ENCODE peak calls at places on chromosomes 3 and 15, in seven cellular contexts. One of them, this sample, is unnamed.

GRCh38 chr15:40108061-40108854 is 421 bp downstream of the BMF start:
- DNase-seq in mesendoderm: peak; percentile 70
- DNase-seq in IMR-90: peak; percentile 55
- DNase-seq in mesenchymal stem cell: peak; percentile 71
- DNase-seq in H9: no peak
- DNase-seq in trophoblast cell: peak; percentile 27
- DNase-seq in H1: no peak
- DNase-seq in this sample: no peak

GRCh38 chr15:78037779-78038305 is 39.7 kb downstream of the TBC1D2B start:
- DNase-seq in mesendoderm: no peak
- DNase-seq in IMR-90: no peak
- DNase-seq in mesenchymal stem cell: no peak
- DNase-seq in H9: no peak
- DNase-seq in trophoblast cell: no peak
- DNase-seq in H1: no peak
- DNase-seq in this sample: no peak

GRCh38 chr3:106609666-106610301 is 741.0 kb upstream of the CBLB start:
- DNase-seq in mesendoderm: peak; percentile 84
- DNase-seq in IMR-90: peak; percentile 93
- DNase-seq in mesenchymal stem cell: peak; percentile 80
- DNase-seq in H9: peak; percentile 69
- DNase-seq in trophoblast cell: peak; percentile 94
- DNase-seq in H1: peak; percentile 57
- DNase-seq in this sample: peak; percentile 80

GRCh38 chr3:49417516-49418120 is 4.7 kb downstream of the AMT start:
- DNase-seq in mesendoderm: no peak
- DNase-seq in IMR-90: no peak
- DNase-seq in mesenchymal stem cell: no peak
- DNase-seq in H9: no peak
- DNase-seq in trophoblast cell: peak; percentile 86
- DNase-seq in H1: no peak
- DNase-seq in this sample: no peak

GRCh38 chr15:63909819-63910437 is 76.2 kb upstream of the HERC1 start:
- DNase-seq in mesendoderm: no peak
- DNase-seq in IMR-90: peak; percentile 53
- DNase-seq in mesenchymal stem cell: peak; percentile 23
- DNase-seq in H9: no peak
- DNase-seq in trophoblast cell: no peak
- DNase-seq in H1: no peak
- DNase-seq in this sample: no peak

GRCh38 chr3:129708328-129708861 is 101.9 kb upstream of the PLXND1 start:
- DNase-seq in mesendoderm: no peak
- DNase-seq in IMR-90: no peak
- DNase-seq in mesenchymal stem cell: no peak
- DNase-seq in H9: no peak
- DNase-seq in trophoblast cell: no peak
- DNase-seq in H1: no peak
- DNase-seq in this sample: no peak

GRCh38 chr3:182523836-182524235 is 269.5 kb upstream of the ATP11B start:
- DNase-seq in mesendoderm: no peak
- DNase-seq in IMR-90: no peak
- DNase-seq in mesenchymal stem cell: no peak
- DNase-seq in H9: no peak
- DNase-seq in trophoblast cell: peak; percentile 47
- DNase-seq in H1: no peak
- DNase-seq in this sample: no peak

GRCh38 chr3:136292500-136292899 is 42.4 kb downstream of the PCCB start:
- DNase-seq in mesendoderm: no peak
- DNase-seq in IMR-90: no peak
- DNase-seq in mesenchymal stem cell: no peak
- DNase-seq in H9: no peak
- DNase-seq in trophoblast cell: no peak
- DNase-seq in H1: no peak
- DNase-seq in this sample: no peak

GRCh38 chr3:88131695-88132094 is 18.1 kb upstream of the C3orf38 start:
- DNase-seq in mesendoderm: no peak
- DNase-seq in IMR-90: peak; percentile 35
- DNase-seq in mesenchymal stem cell: peak; percentile 36
- DNase-seq in H9: no peak
- DNase-seq in trophoblast cell: no peak
- DNase-seq in H1: no peak
- DNase-seq in this sample: no peak

GRCh38 chr3:113495035-113495434 is 19.9 kb downstream of the SPICE1 start:
- DNase-seq in mesendoderm: peak; percentile 32
- DNase-seq in IMR-90: peak; percentile 44
- DNase-seq in mesenchymal stem cell: peak; percentile 29
- DNase-seq in H9: no peak
- DNase-seq in trophoblast cell: peak; percentile 62
- DNase-seq in H1: no peak
- DNase-seq in this sample: no peak

GRCh38 chr3:61944736-61945135 is 383.4 kb downstream of the PTPRG start:
- DNase-seq in mesendoderm: peak; percentile 55
- DNase-seq in IMR-90: no peak
- DNase-seq in mesenchymal stem cell: no peak
- DNase-seq in H9: no peak
- DNase-seq in trophoblast cell: no peak
- DNase-seq in H1: no peak
- DNase-seq in this sample: no peak

GRCh38 chr3:155871746-155872158 is 1.3 kb downstream of the GMPS start:
- DNase-seq in mesendoderm: no peak
- DNase-seq in IMR-90: peak; percentile 22
- DNase-seq in mesenchymal stem cell: peak; percentile 52
- DNase-seq in H9: no peak
- DNase-seq in trophoblast cell: peak; percentile 41
- DNase-seq in H1: no peak
- DNase-seq in this sample: no peak

GRCh38 chr3:77411990-77412389 is 372.1 kb downstream of the ROBO2 start:
- DNase-seq in mesendoderm: peak; percentile 11
- DNase-seq in IMR-90: no peak
- DNase-seq in mesenchymal stem cell: no peak
- DNase-seq in H9: no peak
- DNase-seq in trophoblast cell: no peak
- DNase-seq in H1: no peak
- DNase-seq in this sample: no peak

GRCh38 chr3:47019201-47019600 is 39.7 kb downstream of the NBEAL2 start:
- DNase-seq in mesendoderm: no peak
- DNase-seq in IMR-90: peak; percentile 12
- DNase-seq in mesenchymal stem cell: no peak
- DNase-seq in H9: no peak
- DNase-seq in trophoblast cell: no peak
- DNase-seq in H1: no peak
- DNase-seq in this sample: no peak

GRCh38 chr15:55284461-55284860 is 5.2 kb downstream of the RAB27A start:
- DNase-seq in mesendoderm: no peak
- DNase-seq in IMR-90: no peak
- DNase-seq in mesenchymal stem cell: no peak
- DNase-seq in H9: no peak
- DNase-seq in trophoblast cell: no peak
- DNase-seq in H1: no peak
- DNase-seq in this sample: no peak

GRCh38 chr3:155352900-155353490 is 59.5 kb upstream of the STRIT1 start:
- DNase-seq in mesendoderm: peak; percentile 56
- DNase-seq in IMR-90: peak; percentile 21
- DNase-seq in mesenchymal stem cell: peak; percentile 44
- DNase-seq in H9: no peak
- DNase-seq in trophoblast cell: peak; percentile 78
- DNase-seq in H1: no peak
- DNase-seq in this sample: no peak

DNA sequence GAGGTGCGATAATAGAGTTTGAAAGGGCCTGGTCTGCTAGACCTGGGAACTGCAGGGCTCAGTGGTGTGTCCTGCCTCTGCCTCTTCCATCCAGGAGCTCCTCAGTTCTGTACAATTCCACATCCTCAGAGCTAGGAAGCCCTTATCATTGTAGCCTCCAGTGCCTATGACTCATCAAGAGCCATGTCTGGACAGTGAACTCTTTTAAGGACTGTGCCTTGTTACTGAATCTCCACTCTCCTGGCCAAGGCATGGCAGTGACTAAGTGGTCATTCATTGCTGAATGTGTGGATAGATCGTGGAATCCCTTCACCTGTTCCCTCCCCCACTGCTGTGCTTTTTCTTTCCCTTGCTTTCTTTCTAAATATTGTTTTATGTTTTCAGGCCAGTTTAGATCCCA is 2.9 kb downstream of the TIMP4 start:
- DNase-seq in mesendoderm: no peak
- DNase-seq in IMR-90: peak; percentile 85
- DNase-seq in mesenchymal stem cell: peak; percentile 93
- DNase-seq in H9: no peak
- DNase-seq in trophoblast cell: peak; percentile 85
- DNase-seq in H1: no peak
- DNase-seq in this sample: no peak
- H3K4me1 ChIP-seq in mesendoderm: peaks cover 4% of the 10 kb centered on the region
- H3K4me1 ChIP-seq in IMR-90: peaks cover 9% of the 10 kb centered on the region
- H3K4me1 ChIP-seq in mesenchymal stem cell: peaks cover 20% of the 10 kb centered on the region
- H3K4me1 ChIP-seq in H9: peaks cover 5% of the 10 kb centered on the region
- H3K4me1 ChIP-seq in trophoblast cell: peaks cover 27% of the 10 kb centered on the region
- H3K4me1 ChIP-seq in H1: peaks cover 14% of the 10 kb centered on the region
- H3K4me1 ChIP-seq in this sample: peaks cover 9% of the 10 kb centered on the region

DNA sequence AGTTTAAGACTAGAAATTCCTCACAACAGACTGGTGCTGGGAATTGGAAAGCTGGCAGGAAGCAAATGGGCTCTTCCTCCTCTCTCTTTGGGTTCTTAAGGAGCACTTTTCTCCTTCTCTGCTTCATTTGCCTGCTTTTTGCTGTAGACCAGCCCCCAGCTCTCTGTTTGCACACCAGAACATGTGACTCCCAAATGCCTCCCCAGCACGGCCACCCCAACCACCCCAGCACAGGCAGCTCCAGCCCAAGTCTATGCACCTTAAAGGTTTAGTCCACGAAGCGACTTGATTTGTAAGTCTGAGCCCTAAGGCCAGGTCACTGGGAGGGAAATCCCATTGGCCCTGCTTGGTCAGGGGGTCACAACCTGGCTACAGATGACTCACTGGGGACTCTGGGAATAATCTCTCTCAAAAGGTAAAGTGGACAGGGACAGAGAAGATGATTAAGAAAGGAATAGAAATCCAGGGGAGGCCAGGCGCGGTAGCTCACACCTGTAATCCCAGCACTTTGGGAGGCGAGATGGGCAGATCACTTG is 377.8 kb upstream of the PROK2 start:
- DNase-seq in mesendoderm: no peak
- DNase-seq in IMR-90: no peak
- DNase-seq in mesenchymal stem cell: no peak
- DNase-seq in H9: no peak
- DNase-seq in trophoblast cell: no peak
- DNase-seq in H1: no peak
- DNase-seq in this sample: no peak
- H2AK5ac ChIP-seq in mesendoderm: no peak overlapping the region
- H2AK5ac ChIP-seq in IMR-90: no peak overlapping the region
- H2AK5ac ChIP-seq in mesenchymal stem cell: no peak overlapping the region
- H2AK5ac ChIP-seq in H9: no peak overlapping the region
- H2AK5ac ChIP-seq in trophoblast cell: no peak overlapping the region
- H2AK5ac ChIP-seq in H1: no peak overlapping the region
- H2AK5ac ChIP-seq in this sample: no peak overlapping the region

GRCh38 chr15:92903956-92904831 is 4.1 kb downstream of the CHD2 start:
- DNase-seq in mesendoderm: peak; percentile 99
- DNase-seq in IMR-90: peak; percentile 98
- DNase-seq in mesenchymal stem cell: peak; percentile 99
- DNase-seq in H9: peak; percentile 99
- DNase-seq in trophoblast cell: peak; percentile 100
- DNase-seq in H1: peak; percentile 98
- DNase-seq in this sample: peak; percentile 99
- H3K4me1 ChIP-seq in mesendoderm: peaks cover 10% of the 10 kb centered on the region
- H3K4me1 ChIP-seq in IMR-90: peaks cover 11% of the 10 kb centered on the region
- H3K4me1 ChIP-seq in mesenchymal stem cell: peaks cover 4% of the 10 kb centered on the region
- H3K4me1 ChIP-seq in H9: peaks cover 2% of the 10 kb centered on the region
- H3K4me1 ChIP-seq in trophoblast cell: peaks cover 4% of the 10 kb centered on the region
- H3K4me1 ChIP-seq in H1: peaks cover 2% of the 10 kb centered on the region
- H3K4me1 ChIP-seq in this sample: peaks cover 20% of the 10 kb centered on the region

GRCh38 chr3:10454907-10455306 is 50.5 kb downstream of the ATP2B2 start:
- DNase-seq in mesendoderm: no peak
- DNase-seq in IMR-90: no peak
- DNase-seq in mesenchymal stem cell: no peak
- DNase-seq in H9: no peak
- DNase-seq in trophoblast cell: no peak
- DNase-seq in H1: no peak
- DNase-seq in this sample: no peak
- H2AK5ac ChIP-seq in mesendoderm: no peak overlapping the region
- H2AK5ac ChIP-seq in IMR-90: no peak overlapping the region
- H2AK5ac ChIP-seq in mesenchymal stem cell: no peak overlapping the region
- H2AK5ac ChIP-seq in H9: no peak overlapping the region
- H2AK5ac ChIP-seq in trophoblast cell: no peak overlapping the region
- H2AK5ac ChIP-seq in H1: no peak overlapping the region
- H2AK5ac ChIP-seq in this sample: no peak overlapping the region

DNA sequence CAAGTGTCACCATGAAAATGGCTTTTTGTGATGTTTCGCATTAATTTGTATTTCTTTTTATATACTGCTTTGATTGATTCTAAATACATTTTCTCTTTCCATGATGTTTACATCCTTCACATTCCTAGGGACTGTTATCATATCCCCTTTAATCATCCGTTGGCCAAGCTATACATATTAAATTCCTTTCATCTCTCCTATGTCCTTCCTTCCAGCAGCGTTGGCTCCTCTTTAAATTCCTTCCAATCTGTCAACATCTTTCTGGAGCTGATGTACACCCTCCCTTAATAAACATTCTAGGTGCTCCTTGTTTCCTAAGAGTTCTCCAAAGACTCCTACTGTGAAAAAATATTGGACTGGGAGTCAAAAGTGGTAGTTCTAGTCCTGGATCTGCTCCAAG is 87.8 kb downstream of the IGF2BP2 start:
- DNase-seq in mesendoderm: no peak
- DNase-seq in IMR-90: peak; percentile 85
- DNase-seq in mesenchymal stem cell: peak; percentile 45
- DNase-seq in H9: no peak
- DNase-seq in trophoblast cell: no peak
- DNase-seq in H1: no peak
- DNase-seq in this sample: no peak
- H3K4me1 ChIP-seq in mesendoderm: no peaks in the 10 kb centered on the region
- H3K4me1 ChIP-seq in IMR-90: peaks cover 35% of the 10 kb centered on the region
- H3K4me1 ChIP-seq in mesenchymal stem cell: peaks cover 11% of the 10 kb centered on the region
- H3K4me1 ChIP-seq in H9: peaks cover 6% of the 10 kb centered on the region
- H3K4me1 ChIP-seq in trophoblast cell: peaks cover 5% of the 10 kb centered on the region
- H3K4me1 ChIP-seq in H1: peaks cover 14% of the 10 kb centered on the region
- H3K4me1 ChIP-seq in this sample: peaks cover 5% of the 10 kb centered on the region

DNA sequence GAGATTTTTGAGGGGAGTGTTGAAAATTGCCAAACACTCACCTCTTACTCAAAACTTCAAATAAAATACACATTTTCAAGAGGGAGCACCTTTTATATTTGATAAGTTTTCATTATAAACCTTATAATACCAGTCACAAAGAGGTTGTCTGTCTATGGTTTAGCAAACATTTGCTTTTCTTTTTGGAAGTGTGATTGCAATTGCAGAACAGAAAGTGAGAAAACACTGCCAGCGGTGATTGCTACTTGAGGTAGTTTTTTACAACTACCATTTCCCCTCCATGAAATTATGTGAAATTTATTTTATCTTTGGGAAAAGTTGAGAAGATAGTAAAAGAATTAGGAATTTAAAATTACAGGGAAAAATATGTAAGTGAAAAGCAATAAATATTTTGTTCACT is 20.1 kb downstream of the DIPK2A start:
- DNase-seq in mesendoderm: no peak
- DNase-seq in IMR-90: no peak
- DNase-seq in mesenchymal stem cell: no peak
- DNase-seq in H9: no peak
- DNase-seq in trophoblast cell: no peak
- DNase-seq in H1: no peak
- DNase-seq in this sample: no peak
- H2AK5ac ChIP-seq in mesendoderm: no peak overlapping the region
- H2AK5ac ChIP-seq in IMR-90: no peak overlapping the region
- H2AK5ac ChIP-seq in mesenchymal stem cell: no peak overlapping the region
- H2AK5ac ChIP-seq in H9: no peak overlapping the region
- H2AK5ac ChIP-seq in trophoblast cell: no peak overlapping the region
- H2AK5ac ChIP-seq in H1: no peak overlapping the region
- H2AK5ac ChIP-seq in this sample: no peak overlapping the region

GRCh38 chr3:72724070-72724469 is 124.2 kb downstream of the SHQ1 start:
- DNase-seq in mesendoderm: peak; percentile 50
- DNase-seq in IMR-90: no peak
- DNase-seq in mesenchymal stem cell: no peak
- DNase-seq in H9: no peak
- DNase-seq in trophoblast cell: peak; percentile 83
- DNase-seq in H1: no peak
- DNase-seq in this sample: no peak
- H3K4me1 ChIP-seq in mesendoderm: peaks cover 2% of the 10 kb centered on the region
- H3K4me1 ChIP-seq in IMR-90: peaks cover 3% of the 10 kb centered on the region
- H3K4me1 ChIP-seq in mesenchymal stem cell: peaks cover 2% of the 10 kb centered on the region
- H3K4me1 ChIP-seq in H9: no peaks in the 10 kb centered on the region
- H3K4me1 ChIP-seq in trophoblast cell: peaks cover 8% of the 10 kb centered on the region
- H3K4me1 ChIP-seq in H1: no peaks in the 10 kb centered on the region
- H3K4me1 ChIP-seq in this sample: peaks cover 7% of the 10 kb centered on the region

This sample was measured in neuronal stem cell.